ENCODE peak calls at places on chromosomes 16 and 17, in seven cellular contexts. L is fibroblast of the aortic adventitia, K is lung, J is transverse colon, O is HCT116, Q is kidney epithelial cell, R is body of pancreas. U is an unnamed sample.

GRCh38 chr17:83076930-83077329 is 2.5 kb upstream of the METRNL start:
- DNase-seq in K (no peak), L (no peak), O (no peak), J (no peak), R (no peak), Q (no peak), U (peak; percentile 29)

GRCh38 chr17:48358203-48358602 is 71.8 kb downstream of the SKAP1 start:
- DNase-seq in R (no peak), O (no peak), L (no peak), J (no peak), K (no peak), Q (no peak), U (no peak)

GRCh38 chr16:11416228-11417001 is 71.2 kb downstream of the RMI2 start:
- DNase-seq in O (no peak), K (no peak), L (no peak), J (no peak), Q (no peak), R (no peak), U (no peak)

GRCh38 chr16:81817789-81818304 is 38.8 kb downstream of the PLCG2 start:
- DNase-seq in R (no peak), Q (no peak), J (peak; percentile 47), K (no peak), O (no peak), L (no peak), U (no peak)

GRCh38 chr16:88856122-88856827 is 472 bp downstream of the GALNS start:
- DNase-seq in L (no peak), O (no peak), J (peak; percentile 20), K (peak; percentile 34), Q (no peak), R (peak; percentile 33), U (peak; percentile 22)

GRCh38 chr16:89118361-89119061 is 24.9 kb downstream of the ACSF3 start:
- DNase-seq in K (no peak), L (no peak), J (peak; percentile 3), O (no peak), Q (no peak), R (no peak), U (no peak)

GRCh38 chr17:66789961-66790421 is 44.9 kb upstream of the CACNG5 start:
- DNase-seq in R (no peak), J (no peak), O (no peak), Q (no peak), L (no peak), K (no peak), U (no peak)

GRCh38 chr17:31517524-31517923 is 126.0 kb downstream of the RAB11FIP4 start:
- DNase-seq in O (no peak), L (no peak), Q (no peak), R (no peak), J (no peak), K (no peak), U (peak; percentile 23)

GRCh38 chr17:39648876-39649430 is 12.0 kb downstream of the STARD3 start:
- DNase-seq in K (no peak), L (no peak), R (no peak), Q (no peak), J (no peak), O (no peak), U (peak; percentile 54)

GRCh38 chr16:67104061-67104460 is 5.7 kb upstream of the PHAF1 start:
- DNase-seq in L (peak; percentile 33), R (peak; percentile 17), O (no peak), J (no peak), Q (no peak), K (no peak), U (peak; percentile 54)

GRCh38 chr17:17540935-17541639 is 44.9 kb upstream of the RASD1 start:
- DNase-seq in L (no peak), K (no peak), J (no peak), O (no peak), Q (no peak), R (no peak), U (no peak)

GRCh38 chr17:71438631-71439146 is 682.1 kb upstream of the SOX9 start:
- DNase-seq in O (peak; percentile 90), R (no peak), L (peak; percentile 84), K (peak; percentile 45), J (no peak), Q (peak; percentile 98), U (peak; percentile 95)

GRCh38 chr16:68367034-68367433 is 56.2 kb downstream of the PRMT7 start:
- DNase-seq in R (no peak), Q (no peak), L (peak; percentile 23), J (peak; percentile 56), O (peak; percentile 16), K (no peak), U (no peak)

GRCh38 chr17:50865868-50866260 is 290 bp downstream of the TOB1 start:
- DNase-seq in O (no peak), Q (no peak), J (no peak), L (no peak), K (no peak), R (no peak), U (no peak)

GRCh38 chr17:7914771-7915610 is 1.1 kb downstream of the RNF227 start:
- DNase-seq in O (no peak), J (peak; percentile 29), Q (no peak), L (peak; percentile 45), R (peak; percentile 56), K (no peak), U (peak; percentile 63)

GRCh38 chr17:72470338-72471133 is 349.7 kb downstream of the SOX9 start:
- DNase-seq in Q (no peak), J (no peak), R (no peak), L (no peak), K (no peak), O (no peak), U (no peak)

GRCh38 chr16:77295896-77296295 is 96.7 kb downstream of the SYCE1L start:
- DNase-seq in O (no peak), J (no peak), Q (no peak), L (no peak), K (no peak), R (no peak), U (no peak)

GRCh38 chr16:4373909-4374742 is 2.5 kb downstream of the VASN start:
- DNase-seq in O (no peak), L (peak; percentile 99), J (peak; percentile 64), K (peak; percentile 70), Q (no peak), R (peak; percentile 73), U (peak; percentile 97)

GRCh38 chr16:87132361-87133014 is 184.7 kb downstream of the C16orf95 start:
- DNase-seq in O (peak; percentile 26), R (no peak), J (no peak), L (peak; percentile 57), K (no peak), Q (no peak), U (peak; percentile 92)

GRCh38 chr17:60141111-60142018 is 8.4 kb upstream of the CA4 start:
- DNase-seq in K (no peak), Q (no peak), J (no peak), R (peak; percentile 81), O (no peak), L (no peak), U (peak; percentile 48)

GRCh38 chr17:57925361-57925990 is 29.7 kb downstream of the CUEDC1 start:
- DNase-seq in K (no peak), Q (no peak), L (no peak), J (no peak), O (no peak), R (no peak), U (no peak)

GRCh38 chr17:76080207-76080933 is 1.4 kb downstream of the ZACN start:
- DNase-seq in R (no peak), O (no peak), K (no peak), L (no peak), Q (no peak), J (no peak), U (no peak)

GRCh38 chr17:35871415-35871814 is 2.7 kb upstream of the HEATR9 start:
- DNase-seq in L (no peak), J (no peak), O (no peak), K (no peak), R (no peak), Q (no peak), U (no peak)

GRCh38 chr17:44543213-44543904 is 13.9 kb upstream of the FZD2 start:
- DNase-seq in K (no peak), Q (peak; percentile 89), O (no peak), L (peak; percentile 83), J (no peak), R (no peak), U (peak; percentile 91)

GRCh38 chr16:10090816-10091215 is 91.4 kb downstream of the GRIN2A start:
- DNase-seq in J (no peak), Q (no peak), R (no peak), O (no peak), L (peak; percentile 31), K (no peak), U (no peak)

DNA sequence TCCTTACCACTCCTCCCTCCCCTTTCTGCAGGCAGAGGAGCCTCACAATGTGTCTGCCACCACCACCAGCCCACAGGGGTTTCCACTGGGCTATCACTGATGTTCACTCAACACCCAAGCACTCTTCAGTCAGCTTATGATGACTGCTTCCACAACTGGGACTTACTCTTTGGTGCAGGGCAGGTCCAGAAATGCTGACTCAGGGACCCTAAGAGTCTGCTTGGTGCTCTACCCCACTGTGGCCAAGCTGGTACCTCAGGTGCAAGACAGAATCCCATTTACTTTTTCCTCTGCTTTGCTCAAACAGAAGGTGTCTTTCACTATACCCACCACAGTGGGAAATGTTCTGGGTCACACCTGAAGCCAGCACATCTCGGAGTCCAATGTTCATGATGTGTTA is 40.1 kb downstream of the ZNF267 start:
- DNase-seq in L (no peak), K (no peak), Q (no peak), R (no peak), J (no peak), O (no peak), U (no peak)
- H3K4me3 ChIP-seq in L (no peak overlapping the region), K (no peak overlapping the region), Q (no peak overlapping the region), R (no peak overlapping the region), J (no peak overlapping the region), O (no peak overlapping the region), U (no peak overlapping the region)

GRCh38 chr17:45703806-45704205 is 80.3 kb upstream of the CRHR1 start:
- DNase-seq in R (no peak), Q (no peak), J (no peak), O (no peak), K (no peak), L (no peak), U (no peak)
- TF ChIP-seq CTCF in R (no peak), Q (no peak), J (no peak), O (no peak), K (no peak), L (no peak), U (no peak)

DNA sequence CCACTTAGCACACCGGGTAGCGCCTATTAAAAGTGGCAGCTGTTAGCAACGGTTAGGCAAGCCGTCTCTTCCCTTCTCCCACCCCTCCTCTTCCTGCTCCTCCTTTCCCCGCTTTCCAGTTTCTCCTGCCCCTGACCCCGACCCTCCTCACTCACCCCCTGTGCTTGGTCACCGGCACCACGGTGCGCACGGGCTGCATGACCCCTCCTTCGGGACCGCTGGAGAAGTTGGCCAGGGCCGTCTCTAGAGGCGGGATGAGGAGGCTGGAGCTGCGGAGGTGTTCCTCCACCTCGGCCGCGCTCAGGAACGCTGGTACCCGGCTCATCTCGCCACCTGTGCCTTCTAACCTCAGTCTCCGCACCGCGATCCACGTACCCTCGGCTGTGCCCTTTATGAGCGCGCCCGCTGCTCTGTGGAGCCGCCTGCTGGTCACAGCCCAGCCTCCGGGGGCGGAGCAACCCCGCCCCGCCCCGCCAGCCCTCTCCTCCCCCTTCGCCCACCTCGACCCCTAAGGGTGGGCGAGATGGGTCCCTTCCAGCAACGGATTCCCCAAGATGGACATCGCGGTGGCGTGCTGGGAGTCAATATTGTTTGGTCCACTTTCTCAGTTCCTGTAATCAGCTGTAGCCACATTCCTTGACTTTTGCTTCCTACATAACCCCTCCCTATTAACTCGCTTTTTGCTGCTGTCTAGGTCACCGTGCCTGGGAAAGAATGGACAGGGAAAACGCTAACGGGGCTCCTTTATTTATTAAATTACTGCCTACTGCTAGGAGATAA is at the start of gene CRYM:
- DNase-seq in Q (no peak), K (peak; percentile 55), O (no peak), R (peak; percentile 61), J (peak; percentile 80), L (peak; percentile 32), U (no peak)
- H3K4me3 ChIP-seq in Q (peak within 1 kb of the TSS; percentile 65), K (no peak within 1 kb of the TSS), O (peak within 1 kb of the TSS; percentile 44), R (peak within 1 kb of the TSS; percentile 10), J (peak within 1 kb of the TSS; percentile 38), L (peak within 1 kb of the TSS; percentile 66), U (peak within 1 kb of the TSS; percentile 32)

GRCh38 chr16:54282202-54282922 is 4.2 kb downstream of the IRX3 start:
- DNase-seq in R (peak; percentile 58), K (peak; percentile 76), Q (no peak), L (peak; percentile 53), J (peak; percentile 44), O (peak; percentile 15), U (no peak)
- TF ChIP-seq CTCF in R (peak; percentile 46), K (no peak), Q (peak; percentile 73), L (peak; percentile 68), J (peak; percentile 62), O (no peak), U (no peak)

U was measured in foreskin fibroblast.